ENCODE peak calls at places on chromosomes 13 and 19, in nine cellular contexts. B is left ventricle myocardium inferior, F is heart left ventricle, O is transverse colon, K is astrocyte, A is AG04450, I is PC-3, C is substantia nigra, G is caudate nucleus. E is an unnamed sample.
A peak's percentile ranks its signal among the peaks of the same experiment; 100 is the strongest.

GRCh38 chr19:19460258-19460731 is 54.8 kb downstream of the GATAD2A start:
- DNase-seq in B (no peak), F (no peak), O (no peak), K (no peak), A (no peak), I (no peak), C (no peak), G (no peak), E (no peak)

GRCh38 chr19:51462681-51463080 is 4.4 kb upstream of the SIGLEC8 start:
- DNase-seq in B (no peak), F (no peak), O (no peak), K (no peak), A (no peak), I (no peak), C (no peak), G (no peak), E (no peak)

GRCh38 chr13:28557725-28558124 is 62.8 kb upstream of the FLT1 start:
- DNase-seq in B (no peak), F (no peak), O (no peak), K (peak; percentile 48), A (peak; percentile 6), I (no peak), C (no peak), G (no peak), E (no peak)

GRCh38 chr19:9936151-9937000 is at the start of gene OLFM2:
- DNase-seq in B (peak; percentile 34), F (peak; percentile 32), O (no peak), K (no peak), A (no peak), I (no peak), C (no peak), G (peak; percentile 42), E (no peak)

GRCh38 chr13:31234729-31235128 is 35.0 kb downstream of the B3GLCT start:
- DNase-seq in B (no peak), F (no peak), O (no peak), K (no peak), A (no peak), I (peak; percentile 14), C (no peak), G (no peak), E (no peak)

GRCh38 chr13:19618925-19619324 is 14.5 kb upstream of the MPHOSPH8 start:
- DNase-seq in B (no peak), F (no peak), O (no peak), K (no peak), A (no peak), I (peak; percentile 66), C (no peak), G (peak; percentile 9), E (no peak)

GRCh38 chr13:104204177-104204576 is 1138.0 kb upstream of the SLC10A2 start:
- DNase-seq in B (no peak), F (no peak), O (no peak), K (no peak), A (no peak), I (no peak), C (no peak), G (no peak), E (no peak)

GRCh38 chr19:29835447-29835846 is 23.7 kb downstream of the CCNE1 start:
- DNase-seq in B (no peak), F (no peak), O (no peak), K (no peak), A (no peak), I (no peak), C (no peak), G (no peak), E (no peak)

GRCh38 chr19:35715981-35716734 is 1.6 kb upstream of the KMT2B start:
- DNase-seq in B (peak; percentile 70), F (peak; percentile 76), O (no peak), K (peak; percentile 30), A (no peak), I (peak; percentile 33), C (no peak), G (peak; percentile 60), E (peak; percentile 92)

GRCh38 chr19:4199699-4200293 is 17.3 kb downstream of the ANKRD24 start:
- DNase-seq in B (no peak), F (no peak), O (peak; percentile 55), K (no peak), A (no peak), I (no peak), C (no peak), G (no peak), E (no peak)

GRCh38 chr13:113267642-113268405 is 29.2 kb upstream of the LAMP1 start:
- DNase-seq in B (no peak), F (no peak), O (no peak), K (no peak), A (no peak), I (no peak), C (no peak), G (no peak), E (no peak)

GRCh38 chr13:91726666-91727065 is 328.2 kb downstream of the GPC5 start:
- DNase-seq in B (no peak), F (no peak), O (no peak), K (no peak), A (no peak), I (no peak), C (no peak), G (no peak), E (no peak)

GRCh38 chr19:18839465-18840287 is 7.9 kb downstream of the UPF1 start:
- DNase-seq in B (no peak), F (no peak), O (no peak), K (no peak), A (no peak), I (no peak), C (no peak), G (no peak), E (peak; percentile 54)

GRCh38 chr19:55257461-55258411 is 1.1 kb downstream of the PPP6R1 start:
- DNase-seq in B (no peak), F (no peak), O (no peak), K (no peak), A (no peak), I (peak; percentile 71), C (no peak), G (no peak), E (peak; percentile 74)

GRCh38 chr13:50104493-50104892 is 89.2 kb downstream of the KCNRG start:
- DNase-seq in B (no peak), F (no peak), O (no peak), K (peak; percentile 56), A (no peak), I (peak; percentile 68), C (no peak), G (no peak), E (no peak)
- H3K27ac ChIP-seq in B (no peak overlapping the region), F (no peak overlapping the region), O (no peak overlapping the region), K (no peak overlapping the region), A (no peak overlapping the region), I (peak overlapping the region; percentile 25), C (no peak overlapping the region), G (no peak overlapping the region), E (no peak overlapping the region)

DNA sequence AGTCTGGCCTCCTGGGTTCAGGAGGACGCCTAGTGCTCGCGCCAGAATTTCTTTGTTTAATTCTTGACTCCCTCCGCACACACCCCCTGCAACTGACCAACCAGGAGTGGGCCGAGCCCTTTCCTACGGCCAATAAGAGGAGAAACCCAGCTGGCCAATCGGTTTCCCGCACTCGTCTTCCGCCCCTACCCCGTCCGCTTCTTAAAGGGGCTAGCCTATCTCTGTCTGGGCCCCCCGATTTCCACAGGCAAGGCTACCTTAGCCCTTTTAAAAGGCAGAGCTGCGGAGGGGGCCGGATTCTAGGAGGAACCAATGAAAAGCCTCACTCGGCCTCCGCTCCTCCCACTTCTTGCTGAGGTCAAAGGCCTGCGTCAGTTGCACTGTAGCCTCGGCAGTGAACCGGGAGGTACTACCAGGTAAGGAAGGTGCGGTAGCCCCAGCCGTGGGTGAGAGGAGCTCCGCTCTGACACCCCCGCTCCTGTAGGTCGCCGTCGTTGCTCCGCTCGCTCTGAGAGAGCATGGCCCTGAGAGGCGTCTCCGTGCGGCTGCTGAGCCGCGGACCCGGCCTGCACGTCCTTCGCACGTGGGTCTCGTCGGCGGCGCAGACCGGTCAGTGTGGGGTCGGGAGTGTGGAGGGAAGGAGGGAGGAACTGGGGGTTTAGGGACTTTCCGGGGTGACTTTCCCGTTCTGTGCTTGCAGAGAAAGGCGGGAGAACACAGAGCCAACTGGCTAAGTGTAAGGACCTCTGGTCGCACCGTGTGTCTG is at the start of gene GCDH:
- DNase-seq in B (peak; percentile 96), F (peak; percentile 97), O (peak; percentile 98), K (peak; percentile 98), A (peak; percentile 94), I (peak; percentile 100), C (peak; percentile 88), G (peak; percentile 100), E (peak; percentile 98)
- H3K27ac ChIP-seq in B (peak within 1 kb of the TSS; percentile 87), F (peak within 1 kb of the TSS; percentile 85), O (peak within 1 kb of the TSS; percentile 88), K (no peak within 1 kb of the TSS), A (peak within 1 kb of the TSS; percentile 21), I (no peak within 1 kb of the TSS), C (peak within 1 kb of the TSS; percentile 70), G (peak within 1 kb of the TSS; percentile 92), E (no peak within 1 kb of the TSS)

GRCh38 chr19:1568320-1569019 is at the start of gene MEX3D:
- DNase-seq in B (peak; percentile 81), F (peak; percentile 83), O (peak; percentile 87), K (peak; percentile 4), A (no peak), I (peak; percentile 72), C (no peak), G (peak; percentile 58), E (peak; percentile 92)

GRCh38 chr19:1563251-1563650 is 4.9 kb downstream of the MEX3D start:
- DNase-seq in B (no peak), F (no peak), O (no peak), K (no peak), A (no peak), I (no peak), C (no peak), G (no peak), E (no peak)

GRCh38 chr19:1567848-1568227 is 287 bp downstream of the MEX3D start:
- DNase-seq in B (no peak), F (no peak), O (no peak), K (no peak), A (no peak), I (no peak), C (no peak), G (no peak), E (no peak)

GRCh38 chr19:1567116-1567847 is 843 bp downstream of the MEX3D start:
- DNase-seq in B (peak; percentile 47), F (peak; percentile 41), O (peak; percentile 47), K (peak; percentile 12), A (no peak), I (no peak), C (no peak), G (no peak), E (no peak)

GRCh38 chr19:1566392-1567115 is 1.6 kb downstream of the MEX3D start:
- DNase-seq in B (peak; percentile 68), F (peak; percentile 76), O (peak; percentile 59), K (peak; percentile 75), A (peak; percentile 49), I (peak; percentile 46), C (peak; percentile 33), G (peak; percentile 93), E (peak; percentile 84)
- H3K27ac ChIP-seq in B (peak overlapping the region; percentile 87), F (peak overlapping the region; percentile 73), O (peak overlapping the region; percentile 90), K (peak overlapping the region; percentile 97), A (peak overlapping the region; percentile 98), I (no peak overlapping the region), C (peak overlapping the region; percentile 84), G (peak overlapping the region; percentile 67), E (peak overlapping the region; percentile 74)

DNA sequence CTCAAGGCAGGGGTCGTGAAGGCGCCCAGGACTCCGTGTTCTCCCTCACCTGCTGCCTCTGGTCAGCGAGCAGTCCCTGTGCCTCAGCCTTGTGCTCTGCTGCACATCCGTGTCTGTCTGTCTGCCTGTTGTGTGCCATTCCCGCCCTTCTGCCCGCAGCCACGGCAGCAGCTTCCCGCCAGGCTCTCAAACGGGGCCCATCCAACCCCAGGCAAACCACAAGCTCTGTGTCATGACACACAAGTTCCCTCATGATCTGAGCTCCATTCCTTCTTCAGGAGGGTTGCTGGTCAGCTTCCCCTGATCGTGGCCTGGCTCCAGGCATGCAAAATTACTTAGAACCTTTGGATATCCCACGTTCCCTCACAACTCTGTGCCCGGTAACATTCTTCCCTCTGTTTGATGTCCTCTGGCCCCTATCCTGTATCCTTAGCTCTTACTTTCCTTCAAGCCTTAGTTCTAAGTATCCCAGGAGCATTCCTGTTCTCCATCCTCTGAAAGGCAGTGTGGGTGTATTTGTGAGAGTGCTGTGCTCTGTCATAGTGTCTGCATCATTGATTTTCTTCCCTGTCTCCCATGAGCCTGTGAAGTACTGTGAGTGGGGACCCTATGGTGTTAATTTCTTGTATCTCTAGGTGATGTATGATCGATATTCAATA is 3.2 kb downstream of the GPR183 start:
- DNase-seq in B (no peak), F (no peak), O (peak; percentile 34), K (no peak), A (no peak), I (no peak), C (no peak), G (no peak), E (peak; percentile 79)
- H3K27ac ChIP-seq in B (no peak overlapping the region), F (no peak overlapping the region), O (peak overlapping the region; percentile 76), K (no peak overlapping the region), A (no peak overlapping the region), I (no peak overlapping the region), C (no peak overlapping the region), G (no peak overlapping the region), E (peak overlapping the region; percentile 34)

E was measured in left lung.